ENCODE peak calls at places on chromosomes 3 and 15, in seven cellular contexts. O is amniotic epithelial cell; X is GM03348; W is CD8-positive, alpha-beta T cell; Y is Kasumi-1; H is SK-MEL-5; M is RWPE1. U is an unnamed sample.
A peak's percentile ranks its signal among the peaks of the same experiment; 100 is the strongest.

GRCh38 chr3:55283441-55283925 is 203.6 kb downstream of the WNT5A start:
- DNase-seq in Y (no peak), M (no peak), W (no peak), O (no peak), H (no peak), X (no peak), U (no peak)

GRCh38 chr3:115922681-115923347 is 299.5 kb downstream of the GAP43 start:
- DNase-seq in X (peak; percentile 53), M (peak; percentile 10), O (peak; percentile 26), H (peak; percentile 63), W (no peak), Y (peak; percentile 60), U (peak; percentile 86)

GRCh38 chr15:60821462-60822061 is 342.6 kb upstream of the ICE2 start:
- DNase-seq in O (no peak), H (no peak), Y (no peak), X (no peak), M (no peak), W (no peak), U (no peak)

GRCh38 chr15:61530769-61531168 is 301.7 kb upstream of the RORA start:
- DNase-seq in Y (no peak), O (no peak), W (no peak), X (no peak), H (peak; percentile 8), M (no peak), U (peak; percentile 67)

GRCh38 chr3:6781103-6781502 is 79.8 kb upstream of the GRM7 start:
- DNase-seq in H (no peak), W (no peak), M (no peak), Y (no peak), O (no peak), X (no peak), U (no peak)

GRCh38 chr3:141052570-141053069 is 1.5 kb downstream of the SPSB4 start:
- DNase-seq in H (no peak), X (no peak), O (no peak), Y (no peak), M (no peak), W (no peak), U (no peak)

GRCh38 chr3:118540826-118541225 is 493.8 kb downstream of the IGSF11 start:
- DNase-seq in H (no peak), Y (no peak), X (no peak), M (no peak), W (no peak), O (no peak), U (no peak)

GRCh38 chr15:51750942-51751686 is at the start of gene TMOD2:
- DNase-seq in H (peak; percentile 26), M (peak; percentile 57), Y (no peak), O (peak; percentile 13), W (no peak), X (peak; percentile 83), U (peak; percentile 25)

GRCh38 chr3:187746479-187747335 is 1.4 kb upstream of the BCL6 start:
- DNase-seq in W (no peak), Y (no peak), X (no peak), O (peak; percentile 61), M (no peak), H (peak; percentile 65), U (no peak)

GRCh38 chr3:53949541-53949940 is 57.9 kb upstream of the SELENOK start:
- DNase-seq in W (no peak), H (no peak), M (no peak), Y (no peak), O (no peak), X (no peak), U (peak; percentile 70)

GRCh38 chr3:112647122-112647521 is 6.2 kb upstream of the CCDC80 start:
- DNase-seq in H (no peak), W (no peak), X (peak; percentile 78), Y (no peak), O (peak; percentile 94), M (peak; percentile 55), U (no peak)

GRCh38 chr3:45976191-45977091 is 19.2 kb downstream of the FYCO1 start:
- DNase-seq in H (no peak), M (no peak), W (peak; percentile 16), O (no peak), Y (no peak), X (no peak), U (no peak)

GRCh38 chr15:65908876-65909275 is 39.6 kb downstream of the RAB11A start:
- DNase-seq in M (no peak), H (no peak), X (no peak), Y (no peak), O (no peak), W (no peak), U (no peak)

GRCh38 chr3:135895106-135895733 is 70.3 kb upstream of the PPP2R3A start:
- DNase-seq in H (peak; percentile 84), W (no peak), X (peak; percentile 71), Y (peak; percentile 69), O (peak; percentile 72), M (peak; percentile 56), U (peak; percentile 78)

GRCh38 chr3:153052096-153052460 is 109.9 kb upstream of the RAP2B start:
- DNase-seq in X (peak; percentile 83), M (peak; percentile 82), O (peak; percentile 87), H (no peak), Y (peak; percentile 55), W (no peak), U (peak; percentile 36)

GRCh38 chr3:120028271-120029047 is 65.8 kb downstream of the GSK3B start:
- DNase-seq in O (no peak), W (no peak), H (no peak), X (no peak), Y (no peak), M (no peak), U (no peak)

GRCh38 chr3:159586587-159587202 is 401.9 kb upstream of the IL12A start:
- DNase-seq in Y (peak; percentile 14), M (peak; percentile 30), H (peak; percentile 71), O (peak; percentile 48), W (no peak), X (peak; percentile 38), U (peak; percentile 53)

GRCh38 chr15:36458406-36458805 is 121.0 kb upstream of the CDIN1 start:
- DNase-seq in H (no peak), Y (no peak), M (no peak), O (peak; percentile 15), W (no peak), X (no peak), U (no peak)

GRCh38 chr3:193301441-193301840 is 60.4 kb downstream of the PLAAT1 start:
- DNase-seq in H (no peak), M (peak; percentile 67), W (no peak), Y (no peak), O (peak; percentile 1), X (no peak), U (no peak)

GRCh38 chr15:87123676-87124382 is 1044.2 kb downstream of the AGBL1 start:
- DNase-seq in O (no peak), Y (no peak), X (no peak), H (peak; percentile 43), W (no peak), M (no peak), U (no peak)

GRCh38 chr15:75201609-75202250 is at the start of gene C15orf39:
- DNase-seq in M (peak; percentile 89), Y (peak; percentile 54), H (peak; percentile 68), X (peak; percentile 97), O (peak; percentile 64), W (peak; percentile 65), U (peak; percentile 83)

GRCh38 chr15:48866141-48866563 is 11.8 kb upstream of the EID1 start:
- DNase-seq in W (no peak), H (no peak), M (no peak), X (peak; percentile 27), Y (no peak), O (peak; percentile 73), U (peak; percentile 25)

GRCh38 chr3:102024270-102024904 is 175.1 kb downstream of the NFKBIZ start:
- DNase-seq in H (no peak), M (no peak), Y (no peak), O (no peak), W (no peak), X (no peak), U (no peak)

GRCh38 chr3:12308517-12308916 is 19.6 kb downstream of the PPARG start:
- DNase-seq in W (no peak), O (peak; percentile 89), M (no peak), Y (no peak), H (no peak), X (peak; percentile 50), U (peak; percentile 12)

GRCh38 chr15:83927704-83928391 is 273.9 kb downstream of the ADAMTSL3 start:
- DNase-seq in Y (no peak), O (no peak), H (no peak), W (no peak), X (no peak), M (no peak), U (no peak)

GRCh38 chr15:70647396-70647795 is 116.0 kb downstream of the UACA start:
- DNase-seq in H (no peak), X (no peak), O (no peak), W (no peak), Y (no peak), M (no peak), U (no peak)

GRCh38 chr15:94164202-94164807 is 67.1 kb upstream of the MCTP2 start:
- DNase-seq in O (peak; percentile 63), Y (peak; percentile 79), M (peak; percentile 50), W (peak; percentile 41), H (peak; percentile 91), X (peak; percentile 52), U (peak; percentile 76)

GRCh38 chr3:48966876-48967361 is 23.1 kb upstream of the P4HTM start:
- DNase-seq in H (no peak), Y (no peak), O (no peak), W (no peak), X (no peak), M (no peak), U (no peak)

GRCh38 chr15:68228971-68229385 is 550 bp downstream of the CLN6 start:
- DNase-seq in X (no peak), H (no peak), Y (no peak), O (no peak), M (peak; percentile 27), W (no peak), U (no peak)

GRCh38 chr3:177552051-177552450 is 354.8 kb upstream of the TBL1XR1 start:
- DNase-seq in M (no peak), W (no peak), H (no peak), Y (peak; percentile 14), X (no peak), O (no peak), U (peak; percentile 75)

GRCh38 chr15:60757831-60758570 is 279.1 kb upstream of the ICE2 start:
- DNase-seq in Y (no peak), X (no peak), H (no peak), M (no peak), O (peak; percentile 37), W (no peak), U (no peak)

GRCh38 chr3:164393171-164393570 is 685.1 kb downstream of the SI start:
- DNase-seq in W (no peak), H (no peak), M (no peak), Y (no peak), X (no peak), O (no peak), U (no peak)